ENCODE peak calls at places on chromosomes 1 and 21, in ten cellular contexts. O is astrocyte of the spinal cord, D is SK-N-SH, P is AG10803, E is hepatocyte, W is kidney epithelial cell, A is A549, B is left ventricle myocardium inferior, H is fibroblast of mammary gland, S is cardiac muscle cell. L is an unnamed sample.
A peak's percentile ranks its signal among the peaks of the same experiment; 100 is the strongest.

GRCh38 chr1:17118706-17119075 is 560 bp downstream of the PADI2 start:
- DNase-seq in E (no peak), O (no peak), W (no peak), S (no peak), A (no peak), D (peak; percentile 61), P (no peak), B (no peak), H (no peak), L (no peak)

GRCh38 chr1:54499097-54500029 is 48.7 kb upstream of the ACOT11 start:
- DNase-seq in O (peak; percentile 51), S (peak; percentile 65), A (no peak), P (peak; percentile 34), D (peak; percentile 84), B (no peak), W (no peak), H (peak; percentile 19), E (peak; percentile 78), L (no peak)

GRCh38 chr1:72357411-72357810 is 75.1 kb upstream of the NEGR1 start:
- DNase-seq in O (peak; percentile 33), H (peak; percentile 76), P (peak; percentile 69), A (no peak), D (no peak), B (no peak), W (no peak), E (no peak), S (no peak), L (no peak)

GRCh38 chr1:155966135-155966534 is 12.2 kb downstream of the ARHGEF2 start:
- DNase-seq in A (no peak), P (no peak), D (peak; percentile 35), E (no peak), B (no peak), W (no peak), O (no peak), H (no peak), S (no peak), L (no peak)

GRCh38 chr1:3896396-3897000 is 3.6 kb downstream of the C1orf174 start:
- DNase-seq in H (no peak), D (no peak), E (no peak), O (no peak), B (no peak), P (no peak), W (no peak), A (no peak), S (no peak), L (no peak)

GRCh38 chr1:9112961-9113880 is 15.7 kb downstream of the GPR157 start:
- DNase-seq in E (peak; percentile 79), W (no peak), H (no peak), O (no peak), P (no peak), A (peak; percentile 67), D (no peak), S (no peak), B (no peak), L (no peak)

GRCh38 chr1:226903819-226904710 is 33.6 kb downstream of the PSEN2 start:
- DNase-seq in B (no peak), A (no peak), E (no peak), S (peak; percentile 90), H (peak; percentile 74), W (no peak), P (peak; percentile 51), D (no peak), O (peak; percentile 72), L (no peak)

GRCh38 chr1:167387251-167387910 is 130.9 kb downstream of the CD247 start:
- DNase-seq in W (no peak), S (no peak), H (no peak), P (no peak), O (no peak), E (peak; percentile 6), D (no peak), B (no peak), A (no peak), L (no peak)

GRCh38 chr1:97204468-97204867 is 482.9 kb downstream of the PTBP2 start:
- DNase-seq in D (no peak), H (peak; percentile 60), A (no peak), E (no peak), O (peak; percentile 10), S (peak; percentile 66), P (no peak), W (no peak), B (no peak), L (peak; percentile 29)

GRCh38 chr1:108643492-108644333 is 17.2 kb downstream of the HENMT1 start:
- DNase-seq in A (peak; percentile 63), O (peak; percentile 80), B (no peak), D (peak; percentile 70), H (peak; percentile 82), W (peak; percentile 32), P (peak; percentile 85), E (peak; percentile 75), S (peak; percentile 89), L (peak; percentile 30)

GRCh38 chr1:148162363-148162762 is 10.3 kb upstream of the NBPF11 start:
- DNase-seq in A (no peak), S (no peak), W (no peak), H (no peak), O (no peak), P (no peak), B (no peak), E (no peak), D (no peak), L (no peak)

GRCh38 chr1:17061486-17062271 is 7.8 kb upstream of the SDHB start:
- DNase-seq in A (no peak), H (no peak), W (no peak), E (no peak), D (no peak), P (no peak), O (no peak), S (no peak), B (no peak), L (no peak)

DNA sequence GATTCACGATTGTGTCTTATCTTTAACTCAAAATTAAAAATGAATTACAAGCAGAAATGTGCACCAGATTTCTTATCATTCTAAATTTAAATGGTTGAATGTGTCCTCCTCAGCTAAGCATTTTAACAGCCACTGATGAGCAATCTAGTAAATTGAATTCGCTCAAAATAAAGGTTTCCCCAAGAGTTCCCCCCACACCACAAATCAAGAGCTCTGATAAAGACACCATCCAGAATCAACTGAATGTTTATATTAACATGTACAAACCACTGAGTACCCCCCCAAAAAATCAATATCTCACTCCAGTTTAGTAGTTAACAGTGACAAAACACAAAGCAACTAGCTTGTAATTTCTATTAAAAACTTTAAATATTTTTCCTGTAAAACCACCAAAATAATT is 1.9 kb downstream of the GPBP1L1 start:
- DNase-seq in D (no peak), B (no peak), S (no peak), O (no peak), E (no peak), A (no peak), P (no peak), H (no peak), W (no peak), L (no peak)
- H3K4me3 ChIP-seq in D (peak overlapping the region; percentile 92), B (peak overlapping the region; percentile 95), S (peak overlapping the region; percentile 88), O (peak overlapping the region; percentile 95), E (peak overlapping the region; percentile 79), A (no peak overlapping the region), P (peak overlapping the region; percentile 98), H (peak overlapping the region; percentile 96), W (peak overlapping the region; percentile 16), L (peak overlapping the region; percentile 98)

GRCh38 chr1:57483954-57484353 is 60.1 kb upstream of the DAB1 start:
- DNase-seq in S (no peak), D (no peak), W (no peak), B (no peak), E (no peak), H (peak; percentile 14), P (no peak), O (no peak), A (no peak), L (no peak)
- TF ChIP-seq CTCF in S (no peak), D (no peak), W (no peak), B (no peak), E (no peak), H (no peak), P (no peak), O (no peak), A (no peak), L (no peak)

DNA sequence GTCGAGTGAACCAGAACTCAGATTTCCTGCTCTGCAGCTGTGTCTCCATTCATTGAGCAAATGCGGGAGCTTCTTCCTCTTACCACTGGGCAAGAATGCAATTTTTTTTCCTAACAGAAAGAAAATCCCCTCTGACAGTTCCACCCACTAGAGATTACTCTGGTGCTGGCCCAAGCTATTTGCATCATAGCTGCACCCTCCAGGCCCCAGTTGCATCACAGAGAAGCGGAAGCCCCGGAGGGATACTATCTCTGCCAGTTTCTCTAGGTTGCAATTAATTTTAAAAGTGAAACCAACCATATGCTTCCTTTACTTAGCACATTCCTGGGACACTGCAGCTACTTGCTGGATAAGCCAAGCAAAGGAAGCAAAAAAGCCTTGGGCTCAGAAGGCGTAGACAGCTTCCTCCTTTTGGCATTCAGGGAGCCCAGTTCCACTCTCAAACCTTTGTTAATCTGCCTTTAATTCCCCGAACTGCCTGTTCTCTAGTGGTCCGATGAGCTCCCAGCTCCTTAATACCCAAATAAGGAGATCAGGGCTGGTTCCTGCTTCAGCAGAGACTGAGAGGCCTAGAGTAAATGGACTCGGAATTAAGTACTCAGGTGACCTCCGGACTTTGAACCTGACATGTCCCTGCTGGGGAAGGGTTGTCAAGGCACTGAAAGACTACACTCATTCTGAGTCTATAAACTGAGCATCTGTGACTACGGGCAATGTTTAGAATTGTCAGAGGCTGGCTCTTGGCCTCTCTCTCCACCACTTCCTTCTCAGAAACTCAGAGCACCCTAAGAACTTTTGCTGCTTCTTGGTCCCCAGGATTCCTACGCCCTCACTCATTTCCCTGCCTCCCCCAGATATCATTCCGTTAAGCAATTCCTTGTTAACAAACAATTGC is 72.5 kb upstream of the TNFSF18 start:
- DNase-seq in D (peak; percentile 4), A (peak; percentile 51), B (peak; percentile 64), E (peak; percentile 85), O (peak; percentile 85), W (peak; percentile 47), H (peak; percentile 95), P (peak; percentile 94), S (peak; percentile 98), L (peak; percentile 80)
- H3K4me3 ChIP-seq in D (peak overlapping the region; percentile 46), A (no peak overlapping the region), B (peak overlapping the region; percentile 48), E (no peak overlapping the region), O (no peak overlapping the region), W (no peak overlapping the region), H (no peak overlapping the region), P (peak overlapping the region; percentile 45), S (no peak overlapping the region), L (peak overlapping the region; percentile 5)

GRCh38 chr21:27804515-27804914 is 837.6 kb upstream of the ADAMTS5 start:
- DNase-seq in B (peak; percentile 18), D (no peak), O (no peak), P (peak; percentile 67), H (no peak), W (no peak), S (no peak), E (no peak), A (no peak), L (no peak)

GRCh38 chr21:27805696-27806095 is 838.8 kb upstream of the ADAMTS5 start:
- DNase-seq in H (no peak), B (no peak), P (no peak), S (no peak), W (no peak), O (no peak), A (no peak), E (no peak), D (no peak), L (no peak)

GRCh38 chr21:27803571-27803970 is 836.7 kb upstream of the ADAMTS5 start:
- DNase-seq in A (no peak), S (no peak), W (no peak), O (no peak), D (no peak), H (peak; percentile 55), B (no peak), P (no peak), E (no peak), L (no peak)

GRCh38 chr21:27799861-27800260 is 833.0 kb upstream of the ADAMTS5 start:
- DNase-seq in O (no peak), E (no peak), D (no peak), S (no peak), B (no peak), P (peak; percentile 24), H (peak; percentile 37), A (no peak), W (no peak), L (no peak)

GRCh38 chr21:27802816-27803475 is 836.1 kb upstream of the ADAMTS5 start:
- DNase-seq in B (no peak), P (peak; percentile 56), H (peak; percentile 60), O (peak; percentile 38), A (peak; percentile 16), W (no peak), D (peak; percentile 27), E (peak; percentile 60), S (peak; percentile 50), L (no peak)
- TF ChIP-seq CTCF in B (peak; percentile 67), P (peak; percentile 85), H (peak; percentile 86), O (peak; percentile 74), A (peak; percentile 11), W (peak; percentile 60), D (peak; percentile 74), E (peak; percentile 55), S (peak; percentile 51), L (peak; percentile 84)